ENCODE peak calls at places on chromosome 6, in four cellular contexts. One of them, this sample, is unnamed.

GRCh38 chr6:163806761-163807499 is 392.4 kb downstream of the QKI start:
- DNase-seq in nephron progenitor cell: no peak
- DNase-seq in epithelial cell of esophagus: no peak
- DNase-seq in neural crest cell: no peak
- DNase-seq in this sample: no peak

GRCh38 chr6:136095961-136096360 is 154.2 kb downstream of the MTFR2 start:
- DNase-seq in nephron progenitor cell: no peak
- DNase-seq in epithelial cell of esophagus: no peak
- DNase-seq in neural crest cell: no peak
- DNase-seq in this sample: no peak

GRCh38 chr6:110095101-110095500 is 84.4 kb downstream of the WASF1 start:
- DNase-seq in nephron progenitor cell: no peak
- DNase-seq in epithelial cell of esophagus: no peak
- DNase-seq in neural crest cell: no peak
- DNase-seq in this sample: no peak

GRCh38 chr6:97401533-97401932 is 118.5 kb upstream of the MMS22L start:
- DNase-seq in nephron progenitor cell: no peak
- DNase-seq in epithelial cell of esophagus: peak; percentile 16
- DNase-seq in neural crest cell: no peak
- DNase-seq in this sample: no peak

GRCh38 chr6:19070520-19070919 is 683.4 kb downstream of the RNF144B start:
- DNase-seq in nephron progenitor cell: no peak
- DNase-seq in epithelial cell of esophagus: no peak
- DNase-seq in neural crest cell: no peak
- DNase-seq in this sample: no peak

GRCh38 chr6:144559865-144560603 is 274.9 kb downstream of the UTRN start:
- DNase-seq in nephron progenitor cell: no peak
- DNase-seq in epithelial cell of esophagus: no peak
- DNase-seq in neural crest cell: no peak
- DNase-seq in this sample: no peak

GRCh38 chr6:16136086-16136485 is 7.2 kb downstream of the MYLIP start:
- DNase-seq in nephron progenitor cell: no peak
- DNase-seq in epithelial cell of esophagus: no peak
- DNase-seq in neural crest cell: no peak
- DNase-seq in this sample: no peak

GRCh38 chr6:80250391-80250997 is 144.0 kb downstream of the BCKDHB start:
- DNase-seq in nephron progenitor cell: no peak
- DNase-seq in epithelial cell of esophagus: no peak
- DNase-seq in neural crest cell: no peak
- DNase-seq in this sample: no peak

GRCh38 chr6:90083891-90084290 is 189.6 kb downstream of the GJA10 start:
- DNase-seq in nephron progenitor cell: no peak
- DNase-seq in epithelial cell of esophagus: no peak
- DNase-seq in neural crest cell: no peak
- DNase-seq in this sample: no peak

GRCh38 chr6:123841067-123841896 is 37.6 kb downstream of the NKAIN2 start:
- DNase-seq in nephron progenitor cell: no peak
- DNase-seq in epithelial cell of esophagus: no peak
- DNase-seq in neural crest cell: no peak
- DNase-seq in this sample: no peak

GRCh38 chr6:139743629-139744028 is 369.2 kb upstream of the CITED2 start:
- DNase-seq in nephron progenitor cell: no peak
- DNase-seq in epithelial cell of esophagus: peak; percentile 91
- DNase-seq in neural crest cell: no peak
- DNase-seq in this sample: no peak

GRCh38 chr6:132872923-132873322 is 58.6 kb downstream of the RPS12 start:
- DNase-seq in nephron progenitor cell: no peak
- DNase-seq in epithelial cell of esophagus: no peak
- DNase-seq in neural crest cell: no peak
- DNase-seq in this sample: no peak

GRCh38 chr6:39808934-39809333 is 16.8 kb downstream of the DAAM2 start:
- DNase-seq in nephron progenitor cell: no peak
- DNase-seq in epithelial cell of esophagus: no peak
- DNase-seq in neural crest cell: no peak
- DNase-seq in this sample: no peak

GRCh38 chr6:28606424-28607391 is 81.0 kb downstream of the GPX5 start:
- DNase-seq in nephron progenitor cell: peak; percentile 50
- DNase-seq in epithelial cell of esophagus: peak; percentile 74
- DNase-seq in neural crest cell: peak; percentile 62
- DNase-seq in this sample: peak; percentile 42

GRCh38 chr6:1686117-1687098 is 76.7 kb downstream of the FOXC1 start:
- DNase-seq in nephron progenitor cell: no peak
- DNase-seq in epithelial cell of esophagus: peak; percentile 98
- DNase-seq in neural crest cell: no peak
- DNase-seq in this sample: peak; percentile 96

GRCh38 chr6:101876431-101876830 is 482.9 kb downstream of the GRIK2 start:
- DNase-seq in nephron progenitor cell: no peak
- DNase-seq in epithelial cell of esophagus: no peak
- DNase-seq in neural crest cell: no peak
- DNase-seq in this sample: no peak

GRCh38 chr6:22596011-22596410 is 26.6 kb downstream of the HDGFL1 start:
- DNase-seq in nephron progenitor cell: no peak
- DNase-seq in epithelial cell of esophagus: peak; percentile 86
- DNase-seq in neural crest cell: no peak
- DNase-seq in this sample: no peak

GRCh38 chr6:5723905-5724691 is 282.6 kb downstream of the NRN1 start:
- DNase-seq in nephron progenitor cell: peak; percentile 20
- DNase-seq in epithelial cell of esophagus: no peak
- DNase-seq in neural crest cell: no peak
- DNase-seq in this sample: no peak

GRCh38 chr6:152309648-152310047 is 327.5 kb downstream of the SYNE1 start:
- DNase-seq in nephron progenitor cell: no peak
- DNase-seq in epithelial cell of esophagus: peak; percentile 42
- DNase-seq in neural crest cell: no peak
- DNase-seq in this sample: no peak

GRCh38 chr6:168122521-168122920 is 43.5 kb upstream of the FRMD1 start:
- DNase-seq in nephron progenitor cell: no peak
- DNase-seq in epithelial cell of esophagus: no peak
- DNase-seq in neural crest cell: no peak
- DNase-seq in this sample: no peak

GRCh38 chr6:5132741-5133140 is 47.6 kb downstream of the PPP1R3G start:
- DNase-seq in nephron progenitor cell: no peak
- DNase-seq in epithelial cell of esophagus: no peak
- DNase-seq in neural crest cell: no peak
- DNase-seq in this sample: peak; percentile 39

GRCh38 chr6:20056350-20056992 is 155.8 kb downstream of the MBOAT1 start:
- DNase-seq in nephron progenitor cell: peak; percentile 11
- DNase-seq in epithelial cell of esophagus: peak; percentile 68
- DNase-seq in neural crest cell: peak; percentile 10
- DNase-seq in this sample: peak; percentile 5

GRCh38 chr6:134676307-134677281 is 273.3 kb downstream of the ALDH8A1 start:
- DNase-seq in nephron progenitor cell: no peak
- DNase-seq in epithelial cell of esophagus: peak; percentile 57
- DNase-seq in neural crest cell: no peak
- DNase-seq in this sample: no peak

GRCh38 chr6:100593522-100593921 is 128.8 kb upstream of the SIM1 start:
- DNase-seq in nephron progenitor cell: no peak
- DNase-seq in epithelial cell of esophagus: no peak
- DNase-seq in neural crest cell: no peak
- DNase-seq in this sample: no peak

GRCh38 chr6:69343856-69344255 is 453.0 kb downstream of the LMBRD1 start:
- DNase-seq in nephron progenitor cell: no peak
- DNase-seq in epithelial cell of esophagus: no peak
- DNase-seq in neural crest cell: no peak
- DNase-seq in this sample: no peak

GRCh38 chr6:13488896-13489237 is 1.5 kb upstream of the GFOD1 start:
- DNase-seq in nephron progenitor cell: no peak
- DNase-seq in epithelial cell of esophagus: no peak
- DNase-seq in neural crest cell: no peak
- DNase-seq in this sample: no peak

GRCh38 chr6:107128175-107128574 is 12.9 kb upstream of the BEND3 start:
- DNase-seq in nephron progenitor cell: no peak
- DNase-seq in epithelial cell of esophagus: no peak
- DNase-seq in neural crest cell: no peak
- DNase-seq in this sample: no peak

GRCh38 chr6:150086026-150086425 is 17.1 kb upstream of the ULBP3 start:
- DNase-seq in nephron progenitor cell: no peak
- DNase-seq in epithelial cell of esophagus: no peak
- DNase-seq in neural crest cell: no peak
- DNase-seq in this sample: no peak

GRCh38 chr6:145733207-145733606 is 2.1 kb downstream of the EPM2A start:
- DNase-seq in nephron progenitor cell: no peak
- DNase-seq in epithelial cell of esophagus: no peak
- DNase-seq in neural crest cell: no peak
- DNase-seq in this sample: no peak

GRCh38 chr6:72947534-72947933 is 277.8 kb downstream of the KHDC1L start:
- DNase-seq in nephron progenitor cell: no peak
- DNase-seq in epithelial cell of esophagus: no peak
- DNase-seq in neural crest cell: no peak
- DNase-seq in this sample: no peak

GRCh38 chr6:66179363-66179762 is 472.3 kb upstream of the EYS start:
- DNase-seq in nephron progenitor cell: no peak
- DNase-seq in epithelial cell of esophagus: no peak
- DNase-seq in neural crest cell: no peak
- DNase-seq in this sample: no peak

GRCh38 chr6:108884211-108885059 is 36.2 kb downstream of the ARMC2 start:
- DNase-seq in nephron progenitor cell: no peak
- DNase-seq in epithelial cell of esophagus: no peak
- DNase-seq in neural crest cell: no peak
- DNase-seq in this sample: no peak

GRCh38 chr6:108831104-108831503 is 17.1 kb upstream of the ARMC2 start:
- DNase-seq in nephron progenitor cell: no peak
- DNase-seq in epithelial cell of esophagus: peak; percentile 31
- DNase-seq in neural crest cell: no peak
- DNase-seq in this sample: peak; percentile 15

GRCh38 chr6:148524509-148524908 is 181.9 kb downstream of the SASH1 start:
- DNase-seq in nephron progenitor cell: no peak
- DNase-seq in epithelial cell of esophagus: no peak
- DNase-seq in neural crest cell: no peak
- DNase-seq in this sample: peak; percentile 71

GRCh38 chr6:144607998-144608736 is 323.0 kb downstream of the UTRN start:
- DNase-seq in nephron progenitor cell: no peak
- DNase-seq in epithelial cell of esophagus: no peak
- DNase-seq in neural crest cell: no peak
- DNase-seq in this sample: no peak

GRCh38 chr6:77298298-77298697 is 165.0 kb downstream of the HTR1B start:
- DNase-seq in nephron progenitor cell: no peak
- DNase-seq in epithelial cell of esophagus: no peak
- DNase-seq in neural crest cell: no peak
- DNase-seq in this sample: no peak

GRCh38 chr6:26552640-26553189 is 14.5 kb downstream of the HMGN4 start:
- DNase-seq in nephron progenitor cell: no peak
- DNase-seq in epithelial cell of esophagus: no peak
- DNase-seq in neural crest cell: no peak
- DNase-seq in this sample: no peak

GRCh38 chr6:41197234-41197633 is 3.7 kb downstream of the TREML2 start:
- DNase-seq in nephron progenitor cell: no peak
- DNase-seq in epithelial cell of esophagus: no peak
- DNase-seq in neural crest cell: no peak
- DNase-seq in this sample: no peak

GRCh38 chr6:159714404-159714803 is 12.9 kb upstream of the WTAP start:
- DNase-seq in nephron progenitor cell: no peak
- DNase-seq in epithelial cell of esophagus: no peak
- DNase-seq in neural crest cell: no peak
- DNase-seq in this sample: no peak

GRCh38 chr6:40326689-40327404 is 260.3 kb downstream of the LRFN2 start:
- DNase-seq in nephron progenitor cell: no peak
- DNase-seq in epithelial cell of esophagus: no peak
- DNase-seq in neural crest cell: no peak
- DNase-seq in this sample: no peak

DNA sequence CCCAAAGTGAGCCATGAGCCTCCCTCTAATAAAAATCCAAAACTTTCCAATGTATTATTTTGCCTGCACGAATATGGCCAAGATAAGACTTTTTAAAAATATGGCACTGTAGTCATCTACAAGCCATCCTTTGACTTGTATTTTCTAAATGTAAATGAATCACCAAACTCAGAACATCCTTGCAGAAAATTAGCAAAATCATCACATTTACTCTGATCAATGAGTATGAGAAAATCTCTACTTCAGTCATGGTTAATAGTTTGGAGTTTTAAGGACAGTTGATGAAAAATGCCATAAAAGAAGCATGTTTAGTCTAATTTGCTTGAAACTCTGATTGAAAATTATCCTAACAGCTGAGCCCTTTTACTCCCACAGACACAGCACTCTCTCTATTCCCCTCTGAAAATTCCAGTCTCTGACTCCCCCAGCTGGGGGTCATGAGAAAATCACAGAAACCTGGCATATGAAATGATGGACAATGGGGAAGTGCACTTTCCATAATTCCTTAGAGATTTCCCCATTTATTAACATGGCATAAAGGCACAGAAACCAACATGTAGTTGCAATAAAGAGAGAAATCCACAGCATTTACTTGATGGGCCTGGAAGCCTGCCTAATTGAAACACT is 214.1 kb downstream of the WDR27 start:
- DNase-seq in nephron progenitor cell: no peak
- DNase-seq in epithelial cell of esophagus: no peak
- DNase-seq in neural crest cell: no peak
- DNase-seq in this sample: no peak
- TF ChIP-seq CTCF in nephron progenitor cell: no peak
- TF ChIP-seq CTCF in epithelial cell of esophagus: peak; percentile 7
- TF ChIP-seq CTCF in neural crest cell: no peak
- TF ChIP-seq CTCF in this sample: peak; percentile 24

DNA sequence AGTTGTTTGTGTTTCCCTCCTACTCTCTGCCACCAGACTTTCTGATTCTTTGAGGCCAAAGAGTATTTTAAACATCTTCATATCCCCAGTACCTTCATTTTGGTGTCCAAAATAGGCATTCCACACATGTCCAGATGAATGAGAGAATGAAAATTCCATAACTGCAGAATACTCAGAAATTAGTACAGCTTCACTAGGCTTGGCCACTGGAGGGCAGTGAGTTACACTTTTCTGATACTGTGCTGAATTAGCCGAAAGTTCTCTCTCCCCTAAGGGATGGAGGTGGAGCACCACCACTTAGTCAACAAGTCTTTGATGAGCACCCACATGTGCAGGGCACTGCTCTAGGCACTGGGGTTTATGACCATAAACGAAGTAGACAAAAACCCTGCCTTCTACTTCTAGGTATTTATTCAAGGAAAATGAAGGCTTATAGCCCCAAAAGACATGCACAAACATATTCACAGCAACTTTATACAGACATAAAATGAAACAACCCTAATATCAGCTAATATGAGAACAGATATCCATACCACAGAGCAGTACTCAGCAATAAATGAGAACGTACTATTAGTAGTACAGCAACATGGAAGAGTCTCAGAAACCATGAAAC is 46.1 kb upstream of the TMEM217 start:
- DNase-seq in nephron progenitor cell: peak; percentile 15
- DNase-seq in epithelial cell of esophagus: peak; percentile 64
- DNase-seq in neural crest cell: peak; percentile 20
- DNase-seq in this sample: no peak
- TF ChIP-seq CTCF in nephron progenitor cell: peak; percentile 51
- TF ChIP-seq CTCF in epithelial cell of esophagus: peak; percentile 70
- TF ChIP-seq CTCF in neural crest cell: peak; percentile 72
- TF ChIP-seq CTCF in this sample: peak; percentile 64

GRCh38 chr6:3825331-3825831 is 23.8 kb upstream of the FAM50B start:
- DNase-seq in nephron progenitor cell: no peak
- DNase-seq in epithelial cell of esophagus: peak; percentile 62
- DNase-seq in neural crest cell: peak; percentile 16
- DNase-seq in this sample: no peak
- TF ChIP-seq CTCF in nephron progenitor cell: no peak
- TF ChIP-seq CTCF in epithelial cell of esophagus: peak; percentile 48
- TF ChIP-seq CTCF in neural crest cell: peak; percentile 52
- TF ChIP-seq CTCF in this sample: peak; percentile 54

GRCh38 chr6:9921366-9921765 is 493.5 kb downstream of the TFAP2A start:
- DNase-seq in nephron progenitor cell: no peak
- DNase-seq in epithelial cell of esophagus: peak; percentile 27
- DNase-seq in neural crest cell: no peak
- DNase-seq in this sample: peak; percentile 11

GRCh38 chr6:9927271-9927670 is 487.6 kb downstream of the TFAP2A start:
- DNase-seq in nephron progenitor cell: no peak
- DNase-seq in epithelial cell of esophagus: peak; percentile 19
- DNase-seq in neural crest cell: no peak
- DNase-seq in this sample: no peak

GRCh38 chr6:9924971-9925370 is 489.9 kb downstream of the TFAP2A start:
- DNase-seq in nephron progenitor cell: no peak
- DNase-seq in epithelial cell of esophagus: no peak
- DNase-seq in neural crest cell: no peak
- DNase-seq in this sample: no peak
- TF ChIP-seq CTCF in nephron progenitor cell: no peak
- TF ChIP-seq CTCF in epithelial cell of esophagus: no peak
- TF ChIP-seq CTCF in neural crest cell: no peak
- TF ChIP-seq CTCF in this sample: no peak